ENCODE peak calls at places on chromosome 15, in nine cellular contexts. One of them, this sample, is unnamed.

GRCh38 chr15:61028427-61028826 is 200.7 kb downstream of the RORA start:
- DNase-seq in NB4: no peak
- DNase-seq in naive thymus-derived CD4-positive, alpha-beta T cell: no peak
- DNase-seq in CD8-positive, alpha-beta T cell: no peak
- DNase-seq in lower lobe of right lung: no peak
- DNase-seq in SK-N-SH: no peak
- DNase-seq in tibial nerve: no peak
- DNase-seq in breast epithelium: no peak
- DNase-seq in kidney: no peak
- DNase-seq in this sample: no peak

GRCh38 chr15:40871749-40872617 is 2.1 kb downstream of the RHOV start:
- DNase-seq in NB4: no peak
- DNase-seq in CD8-positive, alpha-beta T cell: no peak
- DNase-seq in breast epithelium: peak
- DNase-seq in tibial nerve: no peak
- DNase-seq in SK-N-SH: no peak
- DNase-seq in kidney: peak
- DNase-seq in naive thymus-derived CD4-positive, alpha-beta T cell: no peak
- DNase-seq in lower lobe of right lung: peak
- DNase-seq in this sample: no peak

GRCh38 chr15:68503791-68504720 is 72.1 kb upstream of the ITGA11 start:
- DNase-seq in CD8-positive, alpha-beta T cell: no peak
- DNase-seq in NB4: no peak
- DNase-seq in naive thymus-derived CD4-positive, alpha-beta T cell: no peak
- DNase-seq in kidney: no peak
- DNase-seq in lower lobe of right lung: no peak
- DNase-seq in tibial nerve: no peak
- DNase-seq in SK-N-SH: no peak
- DNase-seq in breast epithelium: no peak
- DNase-seq in this sample: peak

GRCh38 chr15:85688703-85689102 is 106.0 kb downstream of the KLHL25 start:
- DNase-seq in NB4: peak
- DNase-seq in naive thymus-derived CD4-positive, alpha-beta T cell: peak
- DNase-seq in CD8-positive, alpha-beta T cell: no peak
- DNase-seq in lower lobe of right lung: no peak
- DNase-seq in kidney: no peak
- DNase-seq in tibial nerve: no peak
- DNase-seq in SK-N-SH: no peak
- DNase-seq in breast epithelium: no peak
- DNase-seq in this sample: no peak

GRCh38 chr15:82680200-82681102 is 29.2 kb downstream of the AP3B2 start:
- DNase-seq in kidney: peak
- DNase-seq in SK-N-SH: peak
- DNase-seq in breast epithelium: peak
- DNase-seq in tibial nerve: no peak
- DNase-seq in naive thymus-derived CD4-positive, alpha-beta T cell: peak
- DNase-seq in NB4: no peak
- DNase-seq in CD8-positive, alpha-beta T cell: peak
- DNase-seq in lower lobe of right lung: peak
- DNase-seq in this sample: no peak

GRCh38 chr15:30974112-30974511 is 17.3 kb downstream of the MTMR10 start:
- DNase-seq in SK-N-SH: no peak
- DNase-seq in breast epithelium: no peak
- DNase-seq in lower lobe of right lung: no peak
- DNase-seq in NB4: no peak
- DNase-seq in CD8-positive, alpha-beta T cell: no peak
- DNase-seq in kidney: no peak
- DNase-seq in tibial nerve: no peak
- DNase-seq in naive thymus-derived CD4-positive, alpha-beta T cell: no peak
- DNase-seq in this sample: no peak

GRCh38 chr15:91926871-91927270 is 73.4 kb downstream of the SLCO3A1 start:
- DNase-seq in naive thymus-derived CD4-positive, alpha-beta T cell: no peak
- DNase-seq in breast epithelium: no peak
- DNase-seq in SK-N-SH: no peak
- DNase-seq in NB4: no peak
- DNase-seq in lower lobe of right lung: no peak
- DNase-seq in CD8-positive, alpha-beta T cell: no peak
- DNase-seq in kidney: no peak
- DNase-seq in tibial nerve: no peak
- DNase-seq in this sample: no peak

GRCh38 chr15:39511915-39512260 is 69.0 kb upstream of the THBS1 start:
- DNase-seq in breast epithelium: no peak
- DNase-seq in SK-N-SH: no peak
- DNase-seq in naive thymus-derived CD4-positive, alpha-beta T cell: no peak
- DNase-seq in NB4: no peak
- DNase-seq in kidney: no peak
- DNase-seq in tibial nerve: no peak
- DNase-seq in CD8-positive, alpha-beta T cell: no peak
- DNase-seq in lower lobe of right lung: no peak
- DNase-seq in this sample: peak

GRCh38 chr15:100908466-100908865 is 10.7 kb upstream of the LRRK1 start:
- DNase-seq in naive thymus-derived CD4-positive, alpha-beta T cell: no peak
- DNase-seq in CD8-positive, alpha-beta T cell: no peak
- DNase-seq in breast epithelium: no peak
- DNase-seq in NB4: no peak
- DNase-seq in lower lobe of right lung: no peak
- DNase-seq in tibial nerve: no peak
- DNase-seq in SK-N-SH: no peak
- DNase-seq in kidney: peak
- DNase-seq in this sample: no peak

GRCh38 chr15:50113187-50113505 is 5.9 kb downstream of the ATP8B4 start:
- DNase-seq in CD8-positive, alpha-beta T cell: no peak
- DNase-seq in lower lobe of right lung: no peak
- DNase-seq in NB4: peak
- DNase-seq in naive thymus-derived CD4-positive, alpha-beta T cell: no peak
- DNase-seq in kidney: no peak
- DNase-seq in breast epithelium: no peak
- DNase-seq in SK-N-SH: no peak
- DNase-seq in tibial nerve: no peak
- DNase-seq in this sample: no peak
- H3K4me3 ChIP-seq in CD8-positive, alpha-beta T cell: no peak
- H3K4me3 ChIP-seq in lower lobe of right lung: peak
- H3K4me3 ChIP-seq in NB4: peak
- H3K4me3 ChIP-seq in naive thymus-derived CD4-positive, alpha-beta T cell: no peak
- H3K4me3 ChIP-seq in kidney: no peak
- H3K4me3 ChIP-seq in breast epithelium: no peak
- H3K4me3 ChIP-seq in SK-N-SH: no peak
- H3K4me3 ChIP-seq in tibial nerve: peak
- H3K4me3 ChIP-seq in this sample: no peak

GRCh38 chr15:44663410-44664272 is at the start of gene SPG11:
- DNase-seq in tibial nerve: peak
- DNase-seq in breast epithelium: peak
- DNase-seq in lower lobe of right lung: peak
- DNase-seq in naive thymus-derived CD4-positive, alpha-beta T cell: peak
- DNase-seq in SK-N-SH: peak
- DNase-seq in kidney: peak
- DNase-seq in NB4: peak
- DNase-seq in CD8-positive, alpha-beta T cell: peak
- DNase-seq in this sample: peak

GRCh38 chr15:44668925-44669324 is 5.5 kb upstream of the SPG11 start:
- DNase-seq in kidney: no peak
- DNase-seq in CD8-positive, alpha-beta T cell: no peak
- DNase-seq in lower lobe of right lung: no peak
- DNase-seq in tibial nerve: no peak
- DNase-seq in NB4: no peak
- DNase-seq in naive thymus-derived CD4-positive, alpha-beta T cell: peak
- DNase-seq in breast epithelium: no peak
- DNase-seq in SK-N-SH: no peak
- DNase-seq in this sample: no peak

GRCh38 chr15:44662478-44663409 is 718 bp downstream of the SPG11 start:
- DNase-seq in CD8-positive, alpha-beta T cell: peak
- DNase-seq in SK-N-SH: peak
- DNase-seq in lower lobe of right lung: peak
- DNase-seq in naive thymus-derived CD4-positive, alpha-beta T cell: peak
- DNase-seq in NB4: peak
- DNase-seq in tibial nerve: peak
- DNase-seq in kidney: peak
- DNase-seq in breast epithelium: peak
- DNase-seq in this sample: peak

GRCh38 chr15:44667039-44667360 is 3.5 kb upstream of the SPG11 start:
- DNase-seq in naive thymus-derived CD4-positive, alpha-beta T cell: no peak
- DNase-seq in kidney: no peak
- DNase-seq in lower lobe of right lung: no peak
- DNase-seq in NB4: no peak
- DNase-seq in tibial nerve: no peak
- DNase-seq in SK-N-SH: no peak
- DNase-seq in breast epithelium: no peak
- DNase-seq in CD8-positive, alpha-beta T cell: no peak
- DNase-seq in this sample: no peak

DNA sequence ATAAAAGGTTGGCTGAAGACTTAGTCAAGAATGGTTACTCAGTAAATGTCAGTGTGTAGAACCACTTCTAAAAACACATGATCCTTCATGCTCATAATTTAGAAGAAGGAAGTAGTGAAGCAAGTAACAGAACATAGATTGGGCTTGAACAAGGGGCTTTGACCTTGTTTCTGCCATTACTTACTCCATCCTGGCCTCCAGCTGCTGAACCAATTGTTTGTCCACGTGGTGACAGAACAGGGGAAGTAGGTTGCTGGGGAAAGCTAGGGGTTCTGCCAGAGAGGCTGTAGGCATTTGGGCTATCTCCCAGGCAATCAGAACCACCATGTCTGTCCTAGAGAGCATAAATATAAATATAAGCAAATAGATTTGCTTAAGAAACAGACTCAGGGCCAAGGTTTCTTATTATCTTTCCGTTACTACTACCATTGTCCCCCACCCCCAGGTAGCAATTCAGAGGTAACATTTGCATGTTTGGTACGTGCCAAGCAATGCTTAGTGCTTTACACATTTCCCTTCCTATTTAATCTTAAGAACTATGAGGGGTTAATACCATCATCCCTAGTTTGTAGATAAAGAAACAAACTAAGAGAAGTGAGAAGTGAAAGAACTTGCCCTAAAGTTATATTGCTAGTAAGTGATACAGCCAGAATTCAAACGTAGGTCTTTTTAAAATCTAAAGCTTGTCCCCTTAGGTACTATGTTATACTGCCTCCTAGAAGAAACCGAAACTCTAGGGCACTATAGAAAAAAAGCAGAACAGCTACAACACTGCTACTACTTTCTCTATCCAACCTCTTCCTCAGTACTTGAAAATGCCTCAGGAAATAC is 3.0 kb upstream of the SPG11 start:
- DNase-seq in SK-N-SH: no peak
- DNase-seq in lower lobe of right lung: no peak
- DNase-seq in naive thymus-derived CD4-positive, alpha-beta T cell: peak
- DNase-seq in CD8-positive, alpha-beta T cell: no peak
- DNase-seq in breast epithelium: no peak
- DNase-seq in tibial nerve: no peak
- DNase-seq in kidney: no peak
- DNase-seq in NB4: no peak
- DNase-seq in this sample: no peak
- H3K4me3 ChIP-seq in SK-N-SH: no peak
- H3K4me3 ChIP-seq in lower lobe of right lung: no peak
- H3K4me3 ChIP-seq in naive thymus-derived CD4-positive, alpha-beta T cell: peak
- H3K4me3 ChIP-seq in CD8-positive, alpha-beta T cell: peak
- H3K4me3 ChIP-seq in breast epithelium: no peak
- H3K4me3 ChIP-seq in tibial nerve: no peak
- H3K4me3 ChIP-seq in kidney: no peak
- H3K4me3 ChIP-seq in NB4: no peak
- H3K4me3 ChIP-seq in this sample: no peak

GRCh38 chr15:64010719-64011118 is 35.6 kb downstream of the DAPK2 start:
- DNase-seq in naive thymus-derived CD4-positive, alpha-beta T cell: peak
- DNase-seq in NB4: peak
- DNase-seq in SK-N-SH: no peak
- DNase-seq in breast epithelium: peak
- DNase-seq in kidney: peak
- DNase-seq in CD8-positive, alpha-beta T cell: peak
- DNase-seq in lower lobe of right lung: peak
- DNase-seq in tibial nerve: peak
- DNase-seq in this sample: peak

GRCh38 chr15:64008177-64008576 is 38.1 kb downstream of the DAPK2 start:
- DNase-seq in breast epithelium: no peak
- DNase-seq in lower lobe of right lung: no peak
- DNase-seq in SK-N-SH: no peak
- DNase-seq in NB4: no peak
- DNase-seq in tibial nerve: no peak
- DNase-seq in naive thymus-derived CD4-positive, alpha-beta T cell: no peak
- DNase-seq in kidney: no peak
- DNase-seq in CD8-positive, alpha-beta T cell: no peak
- DNase-seq in this sample: no peak

GRCh38 chr15:64009241-64009640 is 37.0 kb downstream of the DAPK2 start:
- DNase-seq in CD8-positive, alpha-beta T cell: no peak
- DNase-seq in kidney: no peak
- DNase-seq in SK-N-SH: no peak
- DNase-seq in naive thymus-derived CD4-positive, alpha-beta T cell: no peak
- DNase-seq in tibial nerve: peak
- DNase-seq in breast epithelium: no peak
- DNase-seq in lower lobe of right lung: no peak
- DNase-seq in NB4: no peak
- DNase-seq in this sample: no peak

GRCh38 chr15:64006642-64007041 is 39.6 kb downstream of the DAPK2 start:
- DNase-seq in lower lobe of right lung: no peak
- DNase-seq in SK-N-SH: no peak
- DNase-seq in naive thymus-derived CD4-positive, alpha-beta T cell: no peak
- DNase-seq in kidney: no peak
- DNase-seq in tibial nerve: no peak
- DNase-seq in breast epithelium: peak
- DNase-seq in NB4: no peak
- DNase-seq in CD8-positive, alpha-beta T cell: no peak
- DNase-seq in this sample: no peak

DNA sequence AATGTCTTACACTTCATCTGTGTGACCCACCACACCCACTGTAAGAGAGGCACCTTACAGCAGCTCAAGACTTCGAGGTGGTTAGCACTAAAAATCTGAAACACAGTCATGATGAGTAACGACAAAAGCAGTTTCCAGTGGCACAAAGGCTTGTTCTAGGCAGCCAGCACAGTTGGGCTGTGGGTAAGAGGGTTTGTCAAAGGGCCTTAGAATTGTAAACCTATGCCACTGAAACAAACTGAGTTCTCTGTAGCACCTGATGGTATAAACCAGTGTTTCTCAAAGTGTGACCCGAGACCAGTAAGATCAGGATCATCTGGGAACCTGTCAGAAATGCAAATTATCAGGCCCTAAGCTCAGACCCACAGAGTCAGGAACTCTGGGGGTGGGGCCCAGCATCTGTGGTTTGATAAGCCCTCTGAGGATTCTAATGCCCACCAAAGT is 36.5 kb downstream of the DAPK2 start:
- DNase-seq in CD8-positive, alpha-beta T cell: peak
- DNase-seq in breast epithelium: no peak
- DNase-seq in kidney: no peak
- DNase-seq in naive thymus-derived CD4-positive, alpha-beta T cell: no peak
- DNase-seq in NB4: no peak
- DNase-seq in SK-N-SH: no peak
- DNase-seq in tibial nerve: no peak
- DNase-seq in lower lobe of right lung: no peak
- DNase-seq in this sample: peak
- H3K4me3 ChIP-seq in CD8-positive, alpha-beta T cell: no peak
- H3K4me3 ChIP-seq in breast epithelium: no peak
- H3K4me3 ChIP-seq in kidney: no peak
- H3K4me3 ChIP-seq in naive thymus-derived CD4-positive, alpha-beta T cell: no peak
- H3K4me3 ChIP-seq in NB4: no peak
- H3K4me3 ChIP-seq in SK-N-SH: no peak
- H3K4me3 ChIP-seq in tibial nerve: no peak
- H3K4me3 ChIP-seq in lower lobe of right lung: no peak
- H3K4me3 ChIP-seq in this sample: no peak

DNA sequence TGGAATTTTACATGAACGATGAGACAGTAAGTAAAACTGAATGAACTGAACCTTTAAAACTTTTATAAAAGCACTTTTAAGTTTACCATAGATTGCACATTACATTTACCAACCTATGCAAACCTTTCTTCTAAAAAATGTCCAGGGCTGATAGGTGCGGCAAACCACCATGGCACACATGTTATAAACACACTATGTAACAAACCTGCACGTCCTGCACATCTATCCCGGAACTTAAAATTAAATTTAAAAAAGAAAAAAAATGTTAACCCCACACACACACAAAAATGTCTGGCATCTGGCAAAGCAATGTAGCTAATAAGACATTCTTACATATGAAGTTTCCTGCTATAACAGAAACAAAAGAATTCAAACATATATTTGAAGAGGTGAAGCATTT is 613 bp downstream of the NRG4 start:
- DNase-seq in breast epithelium: no peak
- DNase-seq in CD8-positive, alpha-beta T cell: no peak
- DNase-seq in tibial nerve: no peak
- DNase-seq in NB4: peak
- DNase-seq in kidney: no peak
- DNase-seq in lower lobe of right lung: no peak
- DNase-seq in naive thymus-derived CD4-positive, alpha-beta T cell: no peak
- DNase-seq in SK-N-SH: no peak
- DNase-seq in this sample: no peak
- H3K4me3 ChIP-seq in breast epithelium: no peak
- H3K4me3 ChIP-seq in CD8-positive, alpha-beta T cell: no peak
- H3K4me3 ChIP-seq in tibial nerve: no peak
- H3K4me3 ChIP-seq in NB4: peak
- H3K4me3 ChIP-seq in kidney: no peak
- H3K4me3 ChIP-seq in lower lobe of right lung: no peak
- H3K4me3 ChIP-seq in naive thymus-derived CD4-positive, alpha-beta T cell: no peak
- H3K4me3 ChIP-seq in SK-N-SH: no peak
- H3K4me3 ChIP-seq in this sample: no peak

This sample was measured in astrocyte of the spinal cord.